ENCODE peak calls at places on chromosomes 5 and 9, in six cellular contexts. P is NCI-H1436, F is GM04503, X is neural progenitor cell, D is AG08395, B is HuH-7. C is an unnamed sample.

GRCh38 chr9:70421272-70422180 is 7.1 kb upstream of the KLF9 start:
- DNase-seq in P (no peak), F (no peak), X (peak; percentile 48), D (peak; percentile 37), B (no peak), C (peak; percentile 95)

GRCh38 chr5:124825983-124826337 is 79.5 kb upstream of the ZNF608 start:
- DNase-seq in P (no peak), F (no peak), X (no peak), D (no peak), B (no peak), C (no peak)

GRCh38 chr5:176817369-176817841 is 7.0 kb downstream of the UNC5A start:
- DNase-seq in P (peak; percentile 45), F (no peak), X (peak; percentile 89), D (no peak), B (peak; percentile 59), C (no peak)

GRCh38 chr9:16171851-16172250 is 619.0 kb downstream of the CCDC171 start:
- DNase-seq in P (no peak), F (no peak), X (no peak), D (no peak), B (no peak), C (no peak)

GRCh38 chr9:5622019-5622418 is 6.9 kb upstream of the RIC1 start:
- DNase-seq in P (no peak), F (peak; percentile 84), X (no peak), D (peak; percentile 67), B (no peak), C (no peak)

GRCh38 chr9:34195143-34195542 is 16.3 kb downstream of the UBAP1 start:
- DNase-seq in P (no peak), F (no peak), X (no peak), D (no peak), B (no peak), C (no peak)

GRCh38 chr5:14187660-14188059 is 44.5 kb downstream of the TRIO start:
- DNase-seq in P (no peak), F (no peak), X (no peak), D (no peak), B (no peak), C (no peak)

GRCh38 chr9:35757527-35758275 is 3.6 kb upstream of the MSMP start:
- DNase-seq in P (no peak), F (no peak), X (no peak), D (no peak), B (peak; percentile 54), C (peak; percentile 79)

GRCh38 chr9:7368410-7369292 is 430.9 kb downstream of the DMAC1 start:
- DNase-seq in P (no peak), F (peak; percentile 21), X (no peak), D (peak; percentile 55), B (no peak), C (no peak)

GRCh38 chr5:25295067-25295466 is 650.3 kb upstream of the CDH10 start:
- DNase-seq in P (no peak), F (no peak), X (no peak), D (no peak), B (no peak), C (no peak)

GRCh38 chr5:169762338-169763095 is 125.4 kb downstream of the DOCK2 start:
- DNase-seq in P (no peak), F (no peak), X (no peak), D (peak; percentile 66), B (no peak), C (no peak)

GRCh38 chr9:71652480-71652879 is 115.8 kb downstream of the CEMIP2 start:
- DNase-seq in P (no peak), F (no peak), X (no peak), D (no peak), B (no peak), C (no peak)

GRCh38 chr5:115774684-115775083 is 41.8 kb downstream of the CDO1 start:
- DNase-seq in P (no peak), F (no peak), X (no peak), D (no peak), B (no peak), C (no peak)

GRCh38 chr5:159215886-159216285 is 6.5 kb upstream of the RNF145 start:
- DNase-seq in P (no peak), F (no peak), X (no peak), D (no peak), B (no peak), C (no peak)

GRCh38 chr9:16308645-16309044 is 561.8 kb downstream of the BNC2 start:
- DNase-seq in P (no peak), F (no peak), X (no peak), D (no peak), B (no peak), C (no peak)

GRCh38 chr5:132778129-132778528 is 1.1 kb upstream of the SEPTIN8 start:
- DNase-seq in P (no peak), F (no peak), X (no peak), D (no peak), B (no peak), C (no peak)

GRCh38 chr5:55864606-55865541 is 13.7 kb downstream of the IL31RA start:
- DNase-seq in P (no peak), F (no peak), X (no peak), D (no peak), B (peak; percentile 6), C (no peak)